ENCODE peak calls at places on chromosome 18, in seven cellular contexts. One of them, this sample, is unnamed.

GRCh38 chr18:54232485-54233227 is 8.2 kb upstream of the MBD2 start:
- DNase-seq in K562: no peak
- DNase-seq in HepG2: no peak
- DNase-seq in GM12878: no peak
- DNase-seq in SK-N-SH: no peak
- DNase-seq in HCT116: no peak
- DNase-seq in H1: no peak
- DNase-seq in this sample: no peak

GRCh38 chr18:3179430-3180089 is 40.2 kb downstream of the MYOM1 start:
- DNase-seq in K562: peak
- DNase-seq in HepG2: no peak
- DNase-seq in GM12878: peak
- DNase-seq in SK-N-SH: no peak
- DNase-seq in HCT116: no peak
- DNase-seq in H1: no peak
- DNase-seq in this sample: no peak

GRCh38 chr18:12686100-12686499 is 16.4 kb downstream of the CEP76 start:
- DNase-seq in K562: peak
- DNase-seq in HepG2: peak
- DNase-seq in GM12878: no peak
- DNase-seq in SK-N-SH: peak
- DNase-seq in HCT116: peak
- DNase-seq in H1: no peak
- DNase-seq in this sample: no peak

GRCh38 chr18:27447930-27448329 is 262.8 kb upstream of the CHST9 start:
- DNase-seq in K562: no peak
- DNase-seq in HepG2: no peak
- DNase-seq in GM12878: no peak
- DNase-seq in SK-N-SH: no peak
- DNase-seq in HCT116: no peak
- DNase-seq in H1: no peak
- DNase-seq in this sample: no peak

GRCh38 chr18:12960846-12961397 is 13.1 kb downstream of the SEH1L start:
- DNase-seq in K562: no peak
- DNase-seq in HepG2: no peak
- DNase-seq in GM12878: no peak
- DNase-seq in SK-N-SH: no peak
- DNase-seq in HCT116: no peak
- DNase-seq in H1: peak
- DNase-seq in this sample: no peak

GRCh38 chr18:22606563-22607283 is 189.0 kb upstream of the CTAGE1 start:
- DNase-seq in K562: no peak
- DNase-seq in HepG2: no peak
- DNase-seq in GM12878: no peak
- DNase-seq in SK-N-SH: no peak
- DNase-seq in HCT116: no peak
- DNase-seq in H1: no peak
- DNase-seq in this sample: no peak

GRCh38 chr18:3907955-3908354 is 458.0 kb downstream of the TGIF1 start:
- DNase-seq in K562: no peak
- DNase-seq in HepG2: no peak
- DNase-seq in GM12878: no peak
- DNase-seq in SK-N-SH: no peak
- DNase-seq in HCT116: no peak
- DNase-seq in H1: no peak
- DNase-seq in this sample: no peak

GRCh38 chr18:70195852-70196434 is 9.5 kb downstream of the RTTN start:
- DNase-seq in K562: peak
- DNase-seq in HepG2: peak
- DNase-seq in GM12878: no peak
- DNase-seq in SK-N-SH: peak
- DNase-seq in HCT116: no peak
- DNase-seq in H1: no peak
- DNase-seq in this sample: no peak

GRCh38 chr18:31684279-31685096 is at the start of gene B4GALT6:
- DNase-seq in K562: peak
- DNase-seq in HepG2: no peak
- DNase-seq in GM12878: no peak
- DNase-seq in SK-N-SH: peak
- DNase-seq in HCT116: no peak
- DNase-seq in H1: peak
- DNase-seq in this sample: no peak

GRCh38 chr18:49456794-49457193 is 3.7 kb downstream of the DYM start:
- DNase-seq in K562: peak
- DNase-seq in HepG2: no peak
- DNase-seq in GM12878: no peak
- DNase-seq in SK-N-SH: no peak
- DNase-seq in HCT116: no peak
- DNase-seq in H1: no peak
- DNase-seq in this sample: no peak
- TF ChIP-seq SIN3A in K562: no peak
- TF ChIP-seq SIN3A in HepG2: no peak
- TF ChIP-seq SIN3A in GM12878: no peak
- TF ChIP-seq SIN3A in SK-N-SH: no peak
- TF ChIP-seq SIN3A in HCT116: no peak
- TF ChIP-seq SIN3A in H1: no peak
- TF ChIP-seq SIN3A in this sample: no peak

DNA sequence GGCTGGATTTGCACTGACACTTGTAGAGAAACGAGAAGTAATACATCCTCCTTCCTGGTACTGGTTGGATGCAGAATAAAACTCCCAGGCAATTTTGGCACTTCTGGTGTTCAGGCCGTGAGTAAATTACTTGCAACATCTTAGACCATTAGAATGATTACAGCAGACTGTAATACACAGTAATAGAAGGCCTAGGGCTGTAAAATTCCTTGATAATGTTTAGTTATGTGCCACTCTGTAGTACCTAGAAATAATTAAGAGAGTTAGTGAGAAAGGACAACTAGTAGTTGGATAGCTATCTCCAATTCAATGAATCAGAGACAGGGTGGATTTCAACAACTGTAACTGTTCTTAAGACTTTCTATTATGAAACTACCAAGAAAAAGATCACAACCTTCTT is 356.3 kb upstream of the SETBP1 start:
- DNase-seq in K562: no peak
- DNase-seq in HepG2: no peak
- DNase-seq in GM12878: no peak
- DNase-seq in SK-N-SH: no peak
- DNase-seq in HCT116: no peak
- DNase-seq in H1: no peak
- DNase-seq in this sample: no peak
- TF ChIP-seq POLR2AphosphoS5 in K562: no peak
- TF ChIP-seq POLR2AphosphoS5 in HepG2: no peak
- TF ChIP-seq POLR2AphosphoS5 in GM12878: no peak
- TF ChIP-seq POLR2AphosphoS5 in SK-N-SH: no peak
- TF ChIP-seq POLR2AphosphoS5 in HCT116: no peak
- TF ChIP-seq POLR2AphosphoS5 in H1: no peak
- TF ChIP-seq POLR2AphosphoS5 in this sample: no peak

GRCh38 chr18:47204908-47205522 is 28.9 kb upstream of the IER3IP1 start:
- DNase-seq in K562: peak
- DNase-seq in HepG2: peak
- DNase-seq in GM12878: no peak
- DNase-seq in SK-N-SH: peak
- DNase-seq in HCT116: peak
- DNase-seq in H1: peak
- DNase-seq in this sample: no peak
- TF ChIP-seq SIN3A in K562: no peak
- TF ChIP-seq SIN3A in HepG2: no peak
- TF ChIP-seq SIN3A in GM12878: no peak
- TF ChIP-seq SIN3A in SK-N-SH: no peak
- TF ChIP-seq SIN3A in HCT116: no peak
- TF ChIP-seq SIN3A in H1: no peak
- TF ChIP-seq SIN3A in this sample: no peak

GRCh38 chr18:10052871-10053270 is 139.1 kb downstream of the VAPA start:
- DNase-seq in K562: no peak
- DNase-seq in HepG2: no peak
- DNase-seq in GM12878: no peak
- DNase-seq in SK-N-SH: no peak
- DNase-seq in HCT116: no peak
- DNase-seq in H1: no peak
- DNase-seq in this sample: no peak

GRCh38 chr18:10047237-10047636 is 133.4 kb downstream of the VAPA start:
- DNase-seq in K562: no peak
- DNase-seq in HepG2: no peak
- DNase-seq in GM12878: no peak
- DNase-seq in SK-N-SH: no peak
- DNase-seq in HCT116: no peak
- DNase-seq in H1: no peak
- DNase-seq in this sample: no peak

GRCh38 chr18:10051877-10052631 is 138.2 kb downstream of the VAPA start:
- DNase-seq in K562: no peak
- DNase-seq in HepG2: peak
- DNase-seq in GM12878: no peak
- DNase-seq in SK-N-SH: no peak
- DNase-seq in HCT116: no peak
- DNase-seq in H1: no peak
- DNase-seq in this sample: no peak

GRCh38 chr18:10050956-10051355 is 137.1 kb downstream of the VAPA start:
- DNase-seq in K562: no peak
- DNase-seq in HepG2: no peak
- DNase-seq in GM12878: no peak
- DNase-seq in SK-N-SH: no peak
- DNase-seq in HCT116: no peak
- DNase-seq in H1: no peak
- DNase-seq in this sample: no peak

DNA sequence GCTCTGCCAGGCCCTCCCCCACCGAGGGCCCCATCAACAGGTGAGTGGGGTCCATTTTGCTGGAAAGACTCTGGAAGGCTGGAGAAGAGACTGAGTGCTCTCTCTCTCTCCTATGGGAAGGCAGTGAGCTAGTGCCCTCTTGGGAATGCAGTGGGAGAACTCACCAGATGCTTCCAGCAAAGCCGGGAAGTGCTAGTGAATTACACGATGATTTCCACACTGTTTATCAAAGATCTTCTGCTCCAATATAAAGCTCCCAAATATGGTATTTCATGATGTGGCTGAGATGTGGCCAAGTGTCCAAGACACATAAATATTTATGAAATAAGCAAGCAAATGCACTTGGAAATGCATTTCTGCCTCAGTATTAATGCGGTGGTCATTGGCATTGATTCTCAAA is 135.9 kb downstream of the VAPA start:
- DNase-seq in K562: no peak
- DNase-seq in HepG2: no peak
- DNase-seq in GM12878: no peak
- DNase-seq in SK-N-SH: no peak
- DNase-seq in HCT116: no peak
- DNase-seq in H1: no peak
- DNase-seq in this sample: no peak
- TF ChIP-seq POLR2AphosphoS5 in K562: no peak
- TF ChIP-seq POLR2AphosphoS5 in HepG2: no peak
- TF ChIP-seq POLR2AphosphoS5 in GM12878: no peak
- TF ChIP-seq POLR2AphosphoS5 in SK-N-SH: no peak
- TF ChIP-seq POLR2AphosphoS5 in HCT116: no peak
- TF ChIP-seq POLR2AphosphoS5 in H1: no peak
- TF ChIP-seq POLR2AphosphoS5 in this sample: no peak

GRCh38 chr18:61085751-61086150 is 247.5 kb upstream of the CDH20 start:
- DNase-seq in K562: no peak
- DNase-seq in HepG2: no peak
- DNase-seq in GM12878: no peak
- DNase-seq in SK-N-SH: no peak
- DNase-seq in HCT116: no peak
- DNase-seq in H1: no peak
- DNase-seq in this sample: no peak
- TF ChIP-seq SIN3A in K562: no peak
- TF ChIP-seq SIN3A in HepG2: no peak
- TF ChIP-seq SIN3A in GM12878: no peak
- TF ChIP-seq SIN3A in SK-N-SH: no peak
- TF ChIP-seq SIN3A in HCT116: no peak
- TF ChIP-seq SIN3A in H1: no peak
- TF ChIP-seq SIN3A in this sample: no peak

This sample was measured in Panc1.